ENCODE peak calls at places on chromosomes 12 and 14, in eight cellular contexts. L, T, B, F, E, M, N and I are unnamed samples.

GRCh38 chr14:99518441-99519346 is 37.5 kb downstream of the CCNK start:
- DNase-seq in L (peak), T (peak), B (peak), F (peak), E (no peak), M (peak), N (peak), I (peak)

GRCh38 chr12:91608562-91608961 is 425.9 kb upstream of the DCN start:
- DNase-seq in L (no peak), T (no peak), B (no peak), F (no peak), E (no peak), M (no peak), N (no peak), I (no peak)

GRCh38 chr12:47408171-47408871 is 297.5 kb downstream of the RPAP3 start:
- DNase-seq in L (peak), T (no peak), B (no peak), F (peak), E (no peak), M (no peak), N (no peak), I (peak)

GRCh38 chr12:73110816-73111215 is 838.6 kb downstream of the TRHDE start:
- DNase-seq in L (no peak), T (no peak), B (no peak), F (no peak), E (no peak), M (no peak), N (no peak), I (no peak)

GRCh38 chr12:31303466-31303865 is 22.5 kb downstream of the SINHCAF start:
- DNase-seq in L (no peak), T (no peak), B (no peak), F (no peak), E (no peak), M (no peak), N (no peak), I (no peak)

GRCh38 chr12:99521664-99522063 is 125.9 kb upstream of the GARIN6 start:
- DNase-seq in L (no peak), T (no peak), B (no peak), F (no peak), E (no peak), M (no peak), N (no peak), I (peak)

GRCh38 chr12:130470969-130471368 is 133.3 kb downstream of the PIWIL1 start:
- DNase-seq in L (no peak), T (no peak), B (no peak), F (no peak), E (no peak), M (no peak), N (no peak), I (no peak)

GRCh38 chr12:122318607-122319311 is 52.5 kb upstream of the VPS33A start:
- DNase-seq in L (no peak), T (peak), B (peak), F (no peak), E (peak), M (peak), N (no peak), I (no peak)

GRCh38 chr14:66509874-66510273 is 1.9 kb downstream of the GPHN start:
- DNase-seq in L (peak), T (no peak), B (no peak), F (no peak), E (no peak), M (no peak), N (no peak), I (no peak)

GRCh38 chr12:92753976-92754885 is 51.4 kb downstream of the PLEKHG7 start:
- DNase-seq in L (no peak), T (peak), B (no peak), F (no peak), E (no peak), M (no peak), N (no peak), I (no peak)

GRCh38 chr14:24325131-24325530 is 9.7 kb downstream of the ADCY4 start:
- DNase-seq in L (no peak), T (no peak), B (no peak), F (no peak), E (no peak), M (no peak), N (no peak), I (no peak)

GRCh38 chr12:113788020-113788856 is 177.9 kb downstream of the RBM19 start:
- DNase-seq in L (no peak), T (peak), B (peak), F (no peak), E (no peak), M (no peak), N (no peak), I (no peak)

GRCh38 chr12:26691234-26691970 is 141.6 kb downstream of the ITPR2 start:
- DNase-seq in L (no peak), T (peak), B (peak), F (no peak), E (peak), M (no peak), N (no peak), I (no peak)

GRCh38 chr12:71846322-71846940 is 6.9 kb downstream of the TBC1D15 start:
- DNase-seq in L (no peak), T (peak), B (peak), F (no peak), E (no peak), M (no peak), N (no peak), I (peak)

GRCh38 chr12:105025890-105026289 is 39.8 kb downstream of the NOPCHAP1 start:
- DNase-seq in L (no peak), T (peak), B (peak), F (no peak), E (peak), M (no peak), N (peak), I (no peak)

GRCh38 chr12:85280984-85281946 is 1.2 kb downstream of the ALX1 start:
- DNase-seq in L (no peak), T (no peak), B (peak), F (no peak), E (no peak), M (no peak), N (no peak), I (no peak)

GRCh38 chr12:32437095-32437515 is 37.7 kb downstream of the FGD4 start:
- DNase-seq in L (no peak), T (peak), B (peak), F (no peak), E (peak), M (no peak), N (no peak), I (no peak)

GRCh38 chr12:4849024-4849594 is 60.6 kb upstream of the KCNA1 start:
- DNase-seq in L (peak), T (peak), B (peak), F (peak), E (no peak), M (no peak), N (no peak), I (peak)

GRCh38 chr12:122467983-122468382 is 32.7 kb downstream of the ZCCHC8 start:
- DNase-seq in L (no peak), T (no peak), B (no peak), F (no peak), E (no peak), M (no peak), N (no peak), I (no peak)

GRCh38 chr14:104374718-104375080 is 204.9 kb upstream of the C14orf180 start:
- DNase-seq in L (no peak), T (no peak), B (no peak), F (no peak), E (no peak), M (no peak), N (no peak), I (no peak)

DNA sequence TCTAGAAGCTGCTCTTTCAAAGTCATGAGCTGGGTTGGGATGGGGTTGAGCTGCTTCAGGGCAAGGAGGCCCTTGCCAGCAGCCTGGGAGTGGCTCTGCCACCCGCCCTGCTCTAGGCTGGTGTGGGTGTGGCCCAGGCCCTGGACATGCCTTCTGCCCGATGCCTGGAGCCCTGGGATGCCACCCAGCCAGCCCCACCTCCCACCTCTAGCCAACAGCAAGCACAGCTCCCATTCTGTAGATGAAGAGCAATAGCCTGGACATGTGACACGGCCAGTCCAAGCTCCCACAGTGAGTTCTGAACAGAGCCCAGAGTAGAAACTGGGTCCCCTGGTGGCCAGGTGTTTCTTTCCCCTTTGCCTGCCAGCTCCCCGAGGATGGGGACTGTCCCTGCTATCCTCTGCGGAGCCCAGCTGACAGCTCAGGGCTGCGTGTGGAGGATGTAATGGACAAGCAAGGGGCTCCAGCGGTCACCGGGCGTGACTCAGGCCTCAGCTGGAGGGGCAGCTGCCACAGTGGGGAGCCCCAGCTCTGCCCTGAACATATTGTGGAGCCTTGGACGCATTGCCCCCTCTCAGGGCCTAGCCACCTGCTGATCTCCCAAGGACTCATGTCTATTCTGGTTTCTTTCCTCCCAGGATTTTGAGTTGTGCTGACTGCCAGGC is 165.2 kb downstream of the TSPAN9 start:
- DNase-seq in L (no peak), T (no peak), B (no peak), F (no peak), E (no peak), M (no peak), N (no peak), I (no peak)
- TF ChIP-seq CTCF in L (no peak), T (no peak), B (no peak), F (no peak), E (no peak), M (no peak), N (no peak), I (no peak)

DNA sequence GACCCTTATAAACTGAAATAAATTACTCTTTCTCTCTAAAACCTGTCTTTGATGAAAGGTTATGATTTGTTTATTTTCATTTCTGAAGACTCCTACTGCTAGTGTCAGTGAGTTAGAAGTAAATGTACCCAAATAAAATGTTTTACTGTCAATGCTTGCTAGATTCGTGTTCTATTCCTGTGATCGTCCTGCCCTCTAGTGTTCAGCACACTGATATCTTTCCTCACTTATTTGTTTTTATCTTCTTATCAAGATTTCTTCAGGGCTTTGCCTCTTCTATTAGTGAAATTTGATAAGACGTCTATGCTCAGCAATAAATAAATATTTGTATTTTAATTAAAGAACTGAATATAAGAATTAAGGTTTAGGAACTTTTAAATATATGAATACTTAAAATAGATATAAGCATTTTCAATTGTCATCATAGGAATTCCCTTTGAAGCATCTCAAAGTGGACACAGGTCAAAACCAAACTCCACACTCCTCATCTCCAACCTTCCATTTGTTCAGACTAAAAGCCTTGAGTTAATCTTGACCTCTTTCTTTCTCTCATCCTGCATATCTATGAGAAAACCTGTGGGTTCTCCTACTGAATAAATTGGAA is 75.8 kb downstream of the C12orf50 start:
- DNase-seq in L (peak), T (peak), B (peak), F (peak), E (peak), M (no peak), N (no peak), I (peak)
- TF ChIP-seq CTCF in L (peak), T (peak), B (peak), F (peak), E (peak), M (no peak), N (no peak), I (peak)

GRCh38 chr14:22339277-22339676 is 249.7 kb downstream of the DAD1 start:
- DNase-seq in L (no peak), T (peak), B (peak), F (no peak), E (no peak), M (peak), N (peak), I (no peak)
- TF ChIP-seq CTCF in L (no peak), T (no peak), B (no peak), F (no peak), E (no peak), M (no peak), N (no peak), I (no peak)

GRCh38 chr14:77131871-77132486 is 9.6 kb downstream of the ZDHHC22 start:
- DNase-seq in L (no peak), T (no peak), B (no peak), F (no peak), E (no peak), M (peak), N (no peak), I (no peak)
- TF ChIP-seq CTCF in L (no peak), T (no peak), B (no peak), F (no peak), E (no peak), M (no peak), N (no peak), I (peak)

GRCh38 chr12:6330999-6331714 is 10.7 kb downstream of the TNFRSF1A start:
- DNase-seq in L (no peak), T (no peak), B (no peak), F (no peak), E (no peak), M (no peak), N (no peak), I (no peak)

GRCh38 chr12:6333566-6333965 is 8.3 kb downstream of the TNFRSF1A start:
- DNase-seq in L (no peak), T (peak), B (peak), F (no peak), E (no peak), M (no peak), N (no peak), I (no peak)

GRCh38 chr12:6334359-6334758 is 7.5 kb downstream of the TNFRSF1A start:
- DNase-seq in L (no peak), T (no peak), B (no peak), F (no peak), E (no peak), M (no peak), N (no peak), I (no peak)

GRCh38 chr12:6332459-6332858 is 9.4 kb downstream of the TNFRSF1A start:
- DNase-seq in L (no peak), T (peak), B (peak), F (no peak), E (no peak), M (no peak), N (no peak), I (no peak)

DNA sequence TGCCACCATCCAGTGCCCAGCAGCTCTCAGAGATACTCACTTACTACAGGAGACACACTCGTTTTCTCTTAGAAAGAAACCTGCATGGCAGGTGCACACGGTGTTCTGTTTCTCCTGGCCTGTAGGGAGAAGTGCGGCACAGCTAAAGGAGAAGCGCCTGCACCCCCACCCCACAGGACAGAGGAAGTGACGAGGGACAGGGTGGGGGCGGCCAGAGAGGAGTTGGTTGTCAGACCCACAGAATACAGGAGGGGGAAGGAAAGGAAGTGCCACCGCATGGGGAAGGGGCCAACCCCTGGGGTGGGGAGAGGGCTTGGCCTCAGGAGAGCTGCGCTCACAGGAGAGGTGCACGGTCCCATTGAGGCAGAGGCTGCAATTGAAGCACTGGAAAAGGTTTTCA is 8.8 kb downstream of the TNFRSF1A start:
- DNase-seq in L (no peak), T (no peak), B (no peak), F (no peak), E (no peak), M (no peak), N (no peak), I (no peak)
- TF ChIP-seq CTCF in L (no peak), T (no peak), B (no peak), F (no peak), E (no peak), M (no peak), N (no peak), I (no peak)

GRCh38 chr14:68921666-68922065 is 57.4 kb downstream of the ACTN1 start:
- DNase-seq in L (no peak), T (no peak), B (no peak), F (no peak), E (no peak), M (no peak), N (no peak), I (no peak)
- TF ChIP-seq CTCF in L (no peak), T (peak), B (peak), F (no peak), E (no peak), M (no peak), N (no peak), I (no peak)

DNA sequence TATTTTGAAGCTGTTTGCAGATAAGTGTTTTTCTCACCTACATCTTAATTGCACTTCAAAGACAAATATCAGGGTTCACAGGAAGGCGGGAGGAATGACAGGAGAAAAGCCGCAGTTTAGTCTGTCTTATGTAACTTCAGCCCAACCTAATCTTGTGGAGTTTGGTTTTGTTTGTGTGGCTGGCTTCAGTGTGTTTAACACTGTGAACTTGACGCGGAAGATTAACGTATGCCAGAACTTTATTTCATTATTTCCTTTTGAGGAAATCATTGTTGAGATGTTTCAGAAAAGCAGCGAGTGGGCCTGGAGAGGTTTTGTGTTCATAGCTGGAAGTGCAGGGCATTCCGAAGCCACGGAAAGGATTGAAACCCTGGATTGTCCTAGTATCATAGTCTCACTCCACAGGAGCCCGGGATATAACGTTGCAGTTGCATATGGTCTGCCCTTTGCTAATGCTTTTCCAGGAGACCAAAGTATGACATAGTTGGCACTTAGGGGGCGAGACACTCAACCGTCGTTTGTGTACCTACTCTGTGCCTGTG is 2.0 kb downstream of the PELI2 start:
- DNase-seq in L (no peak), T (peak), B (peak), F (no peak), E (no peak), M (no peak), N (no peak), I (no peak)
- TF ChIP-seq CTCF in L (no peak), T (no peak), B (no peak), F (no peak), E (no peak), M (no peak), N (no peak), I (no peak)

DNA sequence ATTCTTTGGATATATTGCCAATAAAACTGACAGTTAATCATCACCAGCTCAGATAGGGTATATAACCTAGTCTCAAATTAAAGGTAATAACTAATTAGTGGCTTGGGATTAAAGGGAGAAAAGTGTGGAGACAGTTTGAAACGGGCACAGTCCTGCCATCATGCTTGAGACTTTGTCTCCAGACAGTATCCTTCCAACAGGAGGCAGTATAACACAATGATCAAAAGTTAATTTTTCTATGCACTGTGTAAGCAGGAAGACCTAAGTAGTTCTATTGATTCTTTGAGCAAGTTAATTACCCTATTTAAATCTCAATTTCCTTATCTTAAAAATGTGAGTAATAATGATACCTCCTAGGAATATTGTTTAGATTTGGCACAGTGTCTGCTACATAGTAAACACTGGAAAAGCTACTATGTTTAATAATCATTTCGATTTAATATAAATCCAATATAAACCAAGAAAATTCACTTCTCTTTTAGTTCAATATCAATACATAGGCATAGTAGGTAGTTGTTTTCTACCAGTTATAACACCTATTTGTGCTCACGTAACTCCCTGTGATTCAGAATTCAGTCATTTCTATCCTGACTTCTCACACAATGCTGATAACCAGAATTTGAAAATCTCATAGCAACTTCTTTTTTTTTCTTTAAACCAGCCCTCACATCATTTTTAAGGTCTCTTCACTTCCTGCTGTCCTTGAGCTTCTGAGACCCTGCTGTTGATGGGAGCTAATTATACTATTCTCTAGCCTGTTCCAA is 53.7 kb downstream of the GALNT4 start:
- DNase-seq in L (peak), T (peak), B (peak), F (peak), E (no peak), M (no peak), N (no peak), I (peak)
- TF ChIP-seq CTCF in L (peak), T (peak), B (peak), F (peak), E (peak), M (no peak), N (no peak), I (peak)

GRCh38 chr12:66036317-66036716 is 94.2 kb downstream of the LLPH start:
- DNase-seq in L (no peak), T (peak), B (peak), F (no peak), E (peak), M (no peak), N (no peak), I (no peak)
- TF ChIP-seq CTCF in L (no peak), T (peak), B (no peak), F (no peak), E (peak), M (no peak), N (no peak), I (no peak)

DNA sequence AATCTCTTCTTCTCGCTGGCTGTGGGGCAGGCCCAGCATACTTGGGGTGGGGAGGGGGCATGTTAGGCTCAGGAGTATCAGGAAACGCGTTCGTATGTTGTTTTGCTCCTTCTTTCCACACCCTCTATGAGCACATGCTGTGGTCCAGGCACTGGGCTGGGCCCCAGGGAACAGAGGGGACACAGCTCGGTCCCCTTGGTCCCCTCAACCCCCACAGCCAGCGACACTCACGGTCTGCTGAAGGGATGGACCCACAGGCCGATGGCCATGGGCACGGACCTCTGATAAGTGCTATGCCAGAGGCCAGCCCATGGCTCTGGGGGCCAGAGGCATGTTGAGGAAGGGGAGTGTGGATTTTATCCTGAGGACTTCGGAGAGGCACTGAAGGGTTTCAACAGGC is 6.2 kb downstream of the IFI27 start:
- DNase-seq in L (no peak), T (no peak), B (no peak), F (no peak), E (no peak), M (peak), N (peak), I (no peak)
- TF ChIP-seq CTCF in L (no peak), T (no peak), B (no peak), F (no peak), E (no peak), M (no peak), N (no peak), I (no peak)